ENCODE peak calls at places on chromosomes 13 and 19, in seven cellular contexts. One of them, this sample, is unnamed.

GRCh38 chr19:41298327-41298964 is 11.5 kb upstream of the CCDC97 start:
- DNase-seq in tibial nerve: peak
- DNase-seq in ovary: no peak
- DNase-seq in A549: no peak
- DNase-seq in IMR-90: peak
- DNase-seq in breast epithelium: peak
- DNase-seq in prostate gland: no peak
- DNase-seq in this sample: no peak

GRCh38 chr19:23116802-23117571 is at the start of gene ZNF730:
- DNase-seq in tibial nerve: no peak
- DNase-seq in ovary: peak
- DNase-seq in A549: no peak
- DNase-seq in IMR-90: peak
- DNase-seq in breast epithelium: peak
- DNase-seq in prostate gland: peak
- DNase-seq in this sample: no peak

GRCh38 chr19:51476164-51476563 is 2.2 kb upstream of the CEACAM18 start:
- DNase-seq in tibial nerve: no peak
- DNase-seq in ovary: no peak
- DNase-seq in A549: no peak
- DNase-seq in IMR-90: no peak
- DNase-seq in breast epithelium: no peak
- DNase-seq in prostate gland: no peak
- DNase-seq in this sample: no peak

GRCh38 chr19:14516746-14517438 is 1.3 kb downstream of the DNAJB1 start:
- DNase-seq in tibial nerve: no peak
- DNase-seq in ovary: no peak
- DNase-seq in A549: no peak
- DNase-seq in IMR-90: no peak
- DNase-seq in breast epithelium: no peak
- DNase-seq in prostate gland: no peak
- DNase-seq in this sample: no peak

GRCh38 chr19:50510121-50510670 is 795 bp downstream of the JOSD2 start:
- DNase-seq in tibial nerve: no peak
- DNase-seq in ovary: no peak
- DNase-seq in A549: no peak
- DNase-seq in IMR-90: no peak
- DNase-seq in breast epithelium: no peak
- DNase-seq in prostate gland: no peak
- DNase-seq in this sample: no peak

GRCh38 chr13:23610187-23610576 is 40.0 kb downstream of the TNFRSF19 start:
- DNase-seq in tibial nerve: no peak
- DNase-seq in ovary: no peak
- DNase-seq in A549: no peak
- DNase-seq in IMR-90: peak
- DNase-seq in breast epithelium: no peak
- DNase-seq in prostate gland: no peak
- DNase-seq in this sample: no peak

GRCh38 chr13:33761744-33762143 is 56.2 kb upstream of the RFC3 start:
- DNase-seq in tibial nerve: no peak
- DNase-seq in ovary: no peak
- DNase-seq in A549: peak
- DNase-seq in IMR-90: no peak
- DNase-seq in breast epithelium: no peak
- DNase-seq in prostate gland: peak
- DNase-seq in this sample: no peak

GRCh38 chr13:25422153-25422552 is 50.4 kb downstream of the ATP8A2 start:
- DNase-seq in tibial nerve: no peak
- DNase-seq in ovary: no peak
- DNase-seq in A549: no peak
- DNase-seq in IMR-90: no peak
- DNase-seq in breast epithelium: no peak
- DNase-seq in prostate gland: no peak
- DNase-seq in this sample: no peak

GRCh38 chr19:21202865-21203494 is 61.1 kb downstream of the ZNF431 start:
- DNase-seq in tibial nerve: peak
- DNase-seq in ovary: no peak
- DNase-seq in A549: peak
- DNase-seq in IMR-90: peak
- DNase-seq in breast epithelium: no peak
- DNase-seq in prostate gland: peak
- DNase-seq in this sample: no peak

GRCh38 chr13:75514080-75515040 is 23.3 kb downstream of the COMMD6 start:
- DNase-seq in tibial nerve: no peak
- DNase-seq in ovary: no peak
- DNase-seq in A549: no peak
- DNase-seq in IMR-90: peak
- DNase-seq in breast epithelium: no peak
- DNase-seq in prostate gland: no peak
- DNase-seq in this sample: no peak

GRCh38 chr19:50720921-50721291 is 1.3 kb upstream of the SHANK1 start:
- DNase-seq in tibial nerve: no peak
- DNase-seq in ovary: no peak
- DNase-seq in A549: peak
- DNase-seq in IMR-90: peak
- DNase-seq in breast epithelium: no peak
- DNase-seq in prostate gland: no peak
- DNase-seq in this sample: no peak

GRCh38 chr13:29543230-29544215 is 52.0 kb downstream of the SLC7A1 start:
- DNase-seq in tibial nerve: no peak
- DNase-seq in ovary: no peak
- DNase-seq in A549: no peak
- DNase-seq in IMR-90: peak
- DNase-seq in breast epithelium: no peak
- DNase-seq in prostate gland: no peak
- DNase-seq in this sample: no peak

GRCh38 chr19:35966771-35967170 is 28.2 kb upstream of the SDHAF1 start:
- DNase-seq in tibial nerve: no peak
- DNase-seq in ovary: no peak
- DNase-seq in A549: no peak
- DNase-seq in IMR-90: no peak
- DNase-seq in breast epithelium: no peak
- DNase-seq in prostate gland: no peak
- DNase-seq in this sample: no peak

GRCh38 chr19:41548954-41549688 is 26.8 kb upstream of the CEACAM21 start:
- DNase-seq in tibial nerve: no peak
- DNase-seq in ovary: no peak
- DNase-seq in A549: no peak
- DNase-seq in IMR-90: no peak
- DNase-seq in breast epithelium: no peak
- DNase-seq in prostate gland: no peak
- DNase-seq in this sample: no peak

GRCh38 chr19:15260939-15261338 is 28.7 kb upstream of the EPHX3 start:
- DNase-seq in tibial nerve: no peak
- DNase-seq in ovary: no peak
- DNase-seq in A549: peak
- DNase-seq in IMR-90: no peak
- DNase-seq in breast epithelium: no peak
- DNase-seq in prostate gland: no peak
- DNase-seq in this sample: no peak

DNA sequence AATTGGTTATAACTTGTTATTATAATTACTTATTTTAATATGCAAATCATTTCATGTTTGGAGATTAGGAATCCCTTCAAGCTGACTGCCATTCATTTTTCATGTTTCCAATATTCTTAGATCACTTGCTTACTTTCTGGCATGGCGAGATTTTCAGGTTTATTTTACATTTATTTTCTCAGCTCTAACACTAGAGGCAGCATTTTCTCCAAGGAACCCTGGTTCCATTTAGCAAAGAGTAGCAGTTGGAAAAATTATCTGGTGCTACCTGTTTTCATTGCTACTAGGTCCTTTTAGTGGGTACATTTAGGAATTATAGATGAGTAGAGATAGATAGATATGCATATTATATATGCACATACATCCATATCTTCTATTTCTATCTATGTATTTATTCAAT is 90.9 kb upstream of the TRPC4 start:
- DNase-seq in tibial nerve: no peak
- DNase-seq in ovary: no peak
- DNase-seq in A549: no peak
- DNase-seq in IMR-90: peak
- DNase-seq in breast epithelium: no peak
- DNase-seq in prostate gland: no peak
- DNase-seq in this sample: no peak
- TF ChIP-seq POLR2A in tibial nerve: no peak
- TF ChIP-seq POLR2A in ovary: no peak
- TF ChIP-seq POLR2A in A549: no peak
- TF ChIP-seq POLR2A in IMR-90: no peak
- TF ChIP-seq POLR2A in breast epithelium: no peak
- TF ChIP-seq POLR2A in prostate gland: no peak
- TF ChIP-seq POLR2A in this sample: no peak

GRCh38 chr19:7293795-7294570 is at the start of gene INSR:
- DNase-seq in tibial nerve: peak
- DNase-seq in ovary: peak
- DNase-seq in A549: peak
- DNase-seq in IMR-90: peak
- DNase-seq in breast epithelium: peak
- DNase-seq in prostate gland: peak
- DNase-seq in this sample: peak
- TF ChIP-seq POLR2A in tibial nerve: peak
- TF ChIP-seq POLR2A in ovary: peak
- TF ChIP-seq POLR2A in A549: peak
- TF ChIP-seq POLR2A in IMR-90: no peak
- TF ChIP-seq POLR2A in breast epithelium: no peak
- TF ChIP-seq POLR2A in prostate gland: peak
- TF ChIP-seq POLR2A in this sample: no peak

GRCh38 chr19:801861-802496 is 4.7 kb downstream of the PTBP1 start:
- DNase-seq in tibial nerve: no peak
- DNase-seq in ovary: peak
- DNase-seq in A549: no peak
- DNase-seq in IMR-90: peak
- DNase-seq in breast epithelium: no peak
- DNase-seq in prostate gland: peak
- DNase-seq in this sample: no peak
- TF ChIP-seq POLR2A in tibial nerve: no peak
- TF ChIP-seq POLR2A in ovary: no peak
- TF ChIP-seq POLR2A in A549: no peak
- TF ChIP-seq POLR2A in IMR-90: no peak
- TF ChIP-seq POLR2A in breast epithelium: no peak
- TF ChIP-seq POLR2A in prostate gland: no peak
- TF ChIP-seq POLR2A in this sample: no peak

GRCh38 chr19:46746281-46746965 is at the start of gene STRN4:
- DNase-seq in tibial nerve: no peak
- DNase-seq in ovary: peak
- DNase-seq in A549: no peak
- DNase-seq in IMR-90: no peak
- DNase-seq in breast epithelium: no peak
- DNase-seq in prostate gland: no peak
- DNase-seq in this sample: no peak
- TF ChIP-seq POLR2A in tibial nerve: peak
- TF ChIP-seq POLR2A in ovary: no peak
- TF ChIP-seq POLR2A in A549: peak
- TF ChIP-seq POLR2A in IMR-90: peak
- TF ChIP-seq POLR2A in breast epithelium: no peak
- TF ChIP-seq POLR2A in prostate gland: peak
- TF ChIP-seq POLR2A in this sample: no peak

GRCh38 chr19:1383311-1384084 is at the start of gene NDUFS7:
- DNase-seq in tibial nerve: peak
- DNase-seq in ovary: peak
- DNase-seq in A549: peak
- DNase-seq in IMR-90: peak
- DNase-seq in breast epithelium: peak
- DNase-seq in prostate gland: peak
- DNase-seq in this sample: peak
- TF ChIP-seq POLR2A in tibial nerve: peak
- TF ChIP-seq POLR2A in ovary: peak
- TF ChIP-seq POLR2A in A549: peak
- TF ChIP-seq POLR2A in IMR-90: peak
- TF ChIP-seq POLR2A in breast epithelium: no peak
- TF ChIP-seq POLR2A in prostate gland: peak
- TF ChIP-seq POLR2A in this sample: peak

GRCh38 chr13:31225998-31226675 is 26.4 kb downstream of the B3GLCT start:
- DNase-seq in tibial nerve: no peak
- DNase-seq in ovary: no peak
- DNase-seq in A549: no peak
- DNase-seq in IMR-90: no peak
- DNase-seq in breast epithelium: no peak
- DNase-seq in prostate gland: no peak
- DNase-seq in this sample: no peak

GRCh38 chr13:31224174-31224669 is 24.4 kb downstream of the B3GLCT start:
- DNase-seq in tibial nerve: no peak
- DNase-seq in ovary: no peak
- DNase-seq in A549: no peak
- DNase-seq in IMR-90: no peak
- DNase-seq in breast epithelium: no peak
- DNase-seq in prostate gland: no peak
- DNase-seq in this sample: no peak

GRCh38 chr13:31227870-31228269 is 28.1 kb downstream of the B3GLCT start:
- DNase-seq in tibial nerve: no peak
- DNase-seq in ovary: no peak
- DNase-seq in A549: no peak
- DNase-seq in IMR-90: no peak
- DNase-seq in breast epithelium: no peak
- DNase-seq in prostate gland: no peak
- DNase-seq in this sample: no peak

GRCh38 chr13:31225180-31225579 is 25.4 kb downstream of the B3GLCT start:
- DNase-seq in tibial nerve: no peak
- DNase-seq in ovary: no peak
- DNase-seq in A549: no peak
- DNase-seq in IMR-90: no peak
- DNase-seq in breast epithelium: no peak
- DNase-seq in prostate gland: no peak
- DNase-seq in this sample: no peak

GRCh38 chr13:31227063-31227462 is 27.3 kb downstream of the B3GLCT start:
- DNase-seq in tibial nerve: no peak
- DNase-seq in ovary: no peak
- DNase-seq in A549: no peak
- DNase-seq in IMR-90: peak
- DNase-seq in breast epithelium: no peak
- DNase-seq in prostate gland: no peak
- DNase-seq in this sample: no peak
- TF ChIP-seq POLR2A in tibial nerve: no peak
- TF ChIP-seq POLR2A in ovary: no peak
- TF ChIP-seq POLR2A in A549: no peak
- TF ChIP-seq POLR2A in IMR-90: no peak
- TF ChIP-seq POLR2A in breast epithelium: no peak
- TF ChIP-seq POLR2A in prostate gland: no peak
- TF ChIP-seq POLR2A in this sample: no peak

GRCh38 chr13:93942016-93942415 is 537.5 kb downstream of the DCT start:
- DNase-seq in tibial nerve: no peak
- DNase-seq in ovary: no peak
- DNase-seq in A549: no peak
- DNase-seq in IMR-90: peak
- DNase-seq in breast epithelium: no peak
- DNase-seq in prostate gland: no peak
- DNase-seq in this sample: no peak
- TF ChIP-seq POLR2A in tibial nerve: no peak
- TF ChIP-seq POLR2A in ovary: no peak
- TF ChIP-seq POLR2A in A549: no peak
- TF ChIP-seq POLR2A in IMR-90: no peak
- TF ChIP-seq POLR2A in breast epithelium: no peak
- TF ChIP-seq POLR2A in prostate gland: no peak
- TF ChIP-seq POLR2A in this sample: no peak